ENCODE peak calls at places on chromosomes 16 and 17, in four cellular contexts. Z is GM23338; Y is activated CD8-positive, alpha-beta T cell treated with anti-CD3 and anti-CD28 coated beads for 36 hours; K is GM13977. P is an unnamed sample.

GRCh38 chr17:35312346-35312745 is 61.1 kb downstream of the SLFN11 start:
- DNase-seq in Z (no peak), Y (no peak), K (no peak), P (no peak)

GRCh38 chr16:79429276-79430128 is 171.0 kb downstream of the MAF start:
- DNase-seq in Z (no peak), Y (no peak), K (no peak), P (no peak)

GRCh38 chr17:77142689-77143088 is 1.9 kb downstream of the SEC14L1 start:
- DNase-seq in Y (no peak), Z (no peak), K (no peak), P (no peak)

GRCh38 chr17:77793146-77793887 is 165.2 kb upstream of the TNRC6C start:
- DNase-seq in Z (no peak), Y (no peak), K (no peak), P (no peak)

GRCh38 chr16:64019339-64019738 is 1102.5 kb downstream of the CDH11 start:
- DNase-seq in Z (peak), K (no peak), Y (no peak), P (no peak)

GRCh38 chr16:16076400-16076901 is 127.0 kb downstream of the ABCC1 start:
- DNase-seq in Z (peak), Y (no peak), K (no peak), P (no peak)

GRCh38 chr17:35235917-35236316 is 7.0 kb upstream of the SLFN5 start:
- DNase-seq in Y (no peak), Z (no peak), K (no peak), P (no peak)

GRCh38 chr16:72978212-72978611 is 69.7 kb downstream of the ZFHX3 start:
- DNase-seq in Z (no peak), Y (no peak), K (no peak), P (no peak)

GRCh38 chr16:66223176-66223780 is 143.2 kb upstream of the CDH5 start:
- DNase-seq in Z (no peak), K (no peak), Y (no peak), P (peak)

GRCh38 chr17:32124985-32125847 is 17.1 kb upstream of the RHOT1 start:
- DNase-seq in Y (no peak), Z (no peak), K (no peak), P (no peak)

GRCh38 chr17:33014751-33015150 is 23.1 kb downstream of the SPACA3 start:
- DNase-seq in Z (no peak), K (no peak), Y (no peak), P (no peak)

GRCh38 chr17:10875984-10876555 is 38.2 kb upstream of the PIRT start:
- DNase-seq in Y (peak), Z (peak), K (peak), P (peak)

P was measured in hepatic stellate cell.